ENCODE peak calls at places on chromosomes 13 and 19, in ten cellular contexts. B is PC-3; Z is neural progenitor cell; H is CD4-positive, CD25-positive, alpha-beta regulatory T cell; D is kidney epithelial cell; K is psoas muscle; N is lower lobe of right lung; J is body of pancreas; Y is HCT116; T is stomach. P is an unnamed sample.

GRCh38 chr19:49553451-49554271 is 25.9 kb downstream of the RCN3 start:
- DNase-seq in Z (no peak), D (no peak), K (no peak), Y (no peak), N (no peak), H (no peak), T (peak; percentile 77), J (peak; percentile 90), B (peak; percentile 90), P (no peak)

GRCh38 chr19:18377026-18377425 is 8.9 kb upstream of the GDF15 start:
- DNase-seq in J (peak; percentile 65), K (no peak), T (peak; percentile 63), Y (no peak), H (no peak), Z (no peak), B (peak; percentile 76), N (no peak), D (no peak), P (no peak)

GRCh38 chr19:58361900-58362271 is 665 bp downstream of the ZNF497 start:
- DNase-seq in T (peak; percentile 38), Z (no peak), K (peak; percentile 61), D (no peak), H (peak; percentile 19), J (peak; percentile 55), B (peak; percentile 36), Y (peak; percentile 46), N (peak; percentile 77), P (peak; percentile 90)

GRCh38 chr13:34044660-34045080 is 226.7 kb downstream of the RFC3 start:
- DNase-seq in D (peak; percentile 44), T (no peak), B (peak; percentile 88), Y (peak; percentile 69), H (no peak), K (no peak), Z (no peak), J (no peak), N (no peak), P (no peak)

GRCh38 chr13:26050568-26051230 is 1.1 kb downstream of the SHISA2 start:
- DNase-seq in Z (peak; percentile 77), J (peak; percentile 21), T (peak; percentile 49), D (no peak), Y (no peak), B (no peak), K (peak; percentile 42), N (peak; percentile 52), H (no peak), P (peak; percentile 79)

GRCh38 chr19:7784856-7785255 is 21.8 kb downstream of the CLEC4M start:
- DNase-seq in D (no peak), B (no peak), T (no peak), K (no peak), J (no peak), Y (no peak), N (no peak), H (no peak), Z (no peak), P (no peak)

GRCh38 chr19:53903055-53903680 is 5.9 kb upstream of the CACNG7 start:
- DNase-seq in K (no peak), T (no peak), D (no peak), B (peak; percentile 84), Y (no peak), Z (peak; percentile 92), N (no peak), J (peak; percentile 45), H (peak; percentile 46), P (peak; percentile 75)

GRCh38 chr13:40398060-40398459 is 268.4 kb downstream of the FOXO1 start:
- DNase-seq in D (no peak), B (no peak), Y (no peak), J (no peak), N (no peak), T (no peak), H (no peak), K (no peak), Z (no peak), P (no peak)

GRCh38 chr19:4102339-4103072 is 21.4 kb downstream of the MAP2K2 start:
- DNase-seq in D (no peak), Y (no peak), T (no peak), Z (no peak), B (no peak), J (no peak), H (no peak), K (no peak), N (no peak), P (peak; percentile 78)

GRCh38 chr19:42501733-42502132 is 26.5 kb downstream of the CEACAM1 start:
- DNase-seq in D (no peak), Z (no peak), N (no peak), H (no peak), T (no peak), K (no peak), Y (no peak), B (no peak), J (no peak), P (no peak)

GRCh38 chr19:5489511-5489910 is 34.3 kb downstream of the ZNRF4 start:
- DNase-seq in H (no peak), B (no peak), Z (no peak), J (no peak), D (no peak), Y (no peak), T (no peak), N (no peak), K (no peak), P (no peak)

GRCh38 chr19:5491565-5491964 is 36.3 kb downstream of the ZNRF4 start:
- DNase-seq in B (no peak), H (no peak), K (no peak), Y (no peak), Z (no peak), J (no peak), T (no peak), N (no peak), D (no peak), P (no peak)

GRCh38 chr19:5494780-5495179 is 39.6 kb downstream of the ZNRF4 start:
- DNase-seq in Z (peak; percentile 36), T (no peak), Y (no peak), B (no peak), D (no peak), J (no peak), K (no peak), N (no peak), H (no peak), P (peak; percentile 47)

GRCh38 chr19:5492813-5493409 is 37.7 kb downstream of the ZNRF4 start:
- DNase-seq in H (no peak), T (no peak), N (no peak), Y (no peak), Z (peak; percentile 97), J (no peak), B (no peak), D (no peak), K (no peak), P (peak; percentile 69)

GRCh38 chr19:5492281-5492812 is 37.1 kb downstream of the ZNRF4 start:
- DNase-seq in N (no peak), T (no peak), H (no peak), B (no peak), Y (no peak), J (no peak), Z (no peak), D (no peak), K (no peak), P (no peak)
- H3K27me3 ChIP-seq in N (peaks cover 79% of the 10 kb centered on the region), T (peaks cover 67% of the 10 kb centered on the region), H (peaks cover 2% of the 10 kb centered on the region), B (peaks cover 42% of the 10 kb centered on the region), Y (no peaks in the 10 kb centered on the region), J (no peaks in the 10 kb centered on the region), Z (peaks cover 34% of the 10 kb centered on the region), D (peaks cover 23% of the 10 kb centered on the region), K (peaks cover 41% of the 10 kb centered on the region), P (peaks cover 30% of the 10 kb centered on the region)

GRCh38 chr19:13783565-13784500 is 9.6 kb downstream of the C19orf53 start:
- DNase-seq in D (no peak), N (no peak), Y (no peak), H (no peak), Z (no peak), T (no peak), J (no peak), K (no peak), B (no peak), P (no peak)

GRCh38 chr19:13788991-13789390 is 6.3 kb upstream of the ZSWIM4 start:
- DNase-seq in K (no peak), N (peak; percentile 67), D (no peak), T (no peak), Y (no peak), H (no peak), Z (no peak), B (no peak), J (no peak), P (peak; percentile 15)

GRCh38 chr19:13781547-13781946 is 7.3 kb downstream of the C19orf53 start:
- DNase-seq in J (peak; percentile 40), T (peak; percentile 62), K (peak; percentile 78), D (no peak), Z (peak; percentile 90), Y (peak; percentile 54), N (peak; percentile 64), B (peak; percentile 67), H (no peak), P (peak; percentile 93)

GRCh38 chr19:13782537-13782936 is 8.3 kb downstream of the C19orf53 start:
- DNase-seq in Z (no peak), J (no peak), T (no peak), B (no peak), Y (no peak), K (no peak), N (no peak), D (no peak), H (no peak), P (no peak)

GRCh38 chr19:13784731-13785452 is 10.4 kb upstream of the ZSWIM4 start:
- DNase-seq in Y (peak; percentile 39), N (peak; percentile 89), Z (peak; percentile 81), T (peak; percentile 85), B (peak; percentile 86), H (peak; percentile 63), J (peak; percentile 89), K (peak; percentile 72), D (no peak), P (peak; percentile 89)
- H3K4me3 ChIP-seq in Y (no peak overlapping the region), N (no peak overlapping the region), Z (no peak overlapping the region), T (no peak overlapping the region), B (no peak overlapping the region), H (no peak overlapping the region), J (no peak overlapping the region), K (peak overlapping the region; percentile 33), D (no peak overlapping the region), P (no peak overlapping the region)

DNA sequence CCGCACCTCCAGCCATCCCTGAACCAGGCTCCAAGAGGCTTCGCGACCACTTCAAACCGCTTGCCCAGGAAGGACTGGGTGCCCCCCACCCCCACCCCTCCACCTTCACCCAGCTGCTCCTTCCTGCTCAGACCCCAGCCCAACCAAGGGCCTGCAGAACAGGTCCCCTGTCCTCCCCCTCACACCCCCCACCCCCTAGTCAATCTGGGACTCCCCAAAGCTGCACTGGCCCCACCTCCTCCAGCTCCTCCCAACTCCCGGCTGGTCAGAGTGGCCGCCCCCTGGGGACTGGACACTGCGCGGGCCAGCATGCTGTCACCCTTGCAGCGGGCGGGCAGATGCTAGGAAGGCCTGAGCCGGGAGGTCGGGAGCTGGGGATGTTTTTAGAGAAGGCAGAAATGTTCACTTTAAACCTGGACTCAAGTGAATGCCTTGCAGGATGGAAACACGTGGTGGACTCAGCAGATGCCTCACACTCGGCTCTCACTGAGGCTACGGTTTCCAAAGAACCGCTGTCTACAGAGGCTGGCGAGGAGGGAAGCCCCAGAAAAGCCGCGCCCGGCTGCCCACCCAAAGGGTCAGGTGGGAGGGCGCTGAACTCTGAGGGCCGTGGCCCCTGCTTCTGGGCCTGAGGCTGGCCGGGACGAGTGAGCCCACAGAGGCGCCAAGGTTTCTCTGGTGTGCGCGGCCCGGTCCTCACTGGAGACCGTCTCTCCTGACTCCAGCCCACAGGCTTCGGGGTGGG is 8.0 kb downstream of the RPL36 start:
- DNase-seq in B (no peak), Y (no peak), Z (no peak), K (no peak), D (no peak), N (no peak), J (no peak), H (no peak), T (no peak), P (peak; percentile 70)
- H3K36me3 ChIP-seq in B (peaks cover 53% of the 10 kb centered on the region), Y (peaks cover 47% of the 10 kb centered on the region), Z (no peaks in the 10 kb centered on the region), K (peaks cover 78% of the 10 kb centered on the region), D (peaks cover 6% of the 10 kb centered on the region), N (peaks cover 78% of the 10 kb centered on the region), J (peaks cover 6% of the 10 kb centered on the region), H (peaks cover 53% of the 10 kb centered on the region), T (peaks cover 66% of the 10 kb centered on the region), P (peaks cover 32% of the 10 kb centered on the region)

GRCh38 chr19:39499082-39499642 is 415 bp downstream of the DLL3 start:
- DNase-seq in K (no peak), H (no peak), J (no peak), Z (peak; percentile 62), T (no peak), B (no peak), D (no peak), Y (no peak), N (no peak), P (peak; percentile 84)
- H3K27me3 ChIP-seq in K (peaks cover 76% of the 10 kb centered on the region), H (peaks cover 19% of the 10 kb centered on the region), J (no peaks in the 10 kb centered on the region), Z (peaks cover 78% of the 10 kb centered on the region), T (peaks cover 66% of the 10 kb centered on the region), B (no peaks in the 10 kb centered on the region), D (peaks cover 53% of the 10 kb centered on the region), Y (no peaks in the 10 kb centered on the region), N (peaks cover 72% of the 10 kb centered on the region), P (peaks cover 57% of the 10 kb centered on the region)